ENCODE peak calls at places on chromosomes 13 and 19, in eight cellular contexts. B is left lung; I is hepatocyte; P is upper lobe of right lung; Z is iPS DF 6.9; F is CD4-positive, alpha-beta T cell; X is K562; W is CD4-positive, alpha-beta memory T cell. R is an unnamed sample.
A peak's percentile ranks its signal among the peaks of the same experiment; 100 is the strongest.

GRCh38 chr19:17346109-17346671 is 8.8 kb downstream of the GTPBP3 start:
- DNase-seq in B (peak; percentile 73), W (peak; percentile 71), F (peak; percentile 71), Z (no peak), X (peak; percentile 86), P (peak; percentile 87), I (peak; percentile 81), R (peak; percentile 53)

GRCh38 chr19:8069116-8069973 is 16.8 kb downstream of the CCL25 start:
- DNase-seq in F (no peak), X (peak; percentile 71), I (no peak), W (no peak), B (no peak), P (no peak), Z (peak; percentile 58), R (no peak)

GRCh38 chr19:3075605-3076431 is 13.5 kb upstream of the TLE5 start:
- DNase-seq in F (peak; percentile 74), P (peak; percentile 86), X (peak; percentile 79), I (peak; percentile 77), W (peak; percentile 76), B (peak; percentile 63), Z (no peak), R (no peak)

GRCh38 chr13:89846890-89847585 is 1500.4 kb upstream of the MIR17HG start:
- DNase-seq in X (no peak), F (no peak), Z (no peak), P (no peak), B (no peak), W (no peak), I (no peak), R (no peak)

GRCh38 chr13:95603887-95604533 is 40.5 kb downstream of the DZIP1 start:
- DNase-seq in Z (no peak), P (peak; percentile 70), B (no peak), X (no peak), I (peak; percentile 23), W (no peak), F (no peak), R (no peak)

GRCh38 chr19:5947435-5947834 is 30.5 kb downstream of the RANBP3 start:
- DNase-seq in X (no peak), Z (no peak), F (no peak), I (peak; percentile 48), P (peak; percentile 78), W (no peak), B (peak; percentile 82), R (no peak)

GRCh38 chr13:44259045-44260042 is 114.3 kb upstream of the SERP2 start:
- DNase-seq in F (peak; percentile 70), P (peak; percentile 74), X (peak; percentile 70), Z (no peak), I (peak; percentile 19), B (peak; percentile 68), W (peak; percentile 41), R (peak; percentile 70)

GRCh38 chr13:106612688-106613087 is 44.8 kb upstream of the ARGLU1 start:
- DNase-seq in P (peak; percentile 66), I (peak; percentile 75), W (no peak), X (no peak), B (no peak), F (no peak), Z (no peak), R (no peak)

GRCh38 chr13:110405597-110406450 is 98.7 kb downstream of the COL4A2 start:
- DNase-seq in P (no peak), W (no peak), I (no peak), B (no peak), X (no peak), Z (no peak), F (no peak), R (peak; percentile 99)

GRCh38 chr19:50658438-50659317 is 9.4 kb downstream of the C19orf81 start:
- DNase-seq in X (peak; percentile 97), W (no peak), F (peak; percentile 47), P (peak; percentile 93), I (peak; percentile 95), B (peak; percentile 52), Z (no peak), R (no peak)

GRCh38 chr19:50660083-50660366 is 10.8 kb downstream of the C19orf81 start:
- DNase-seq in P (no peak), B (no peak), Z (no peak), X (no peak), F (no peak), I (no peak), W (no peak), R (no peak)

GRCh38 chr19:50657222-50657669 is 8.0 kb downstream of the C19orf81 start:
- DNase-seq in I (no peak), F (no peak), B (no peak), W (no peak), P (no peak), Z (no peak), X (peak; percentile 50), R (no peak)

GRCh38 chr19:50659318-50660082 is 10.3 kb downstream of the C19orf81 start:
- DNase-seq in W (no peak), F (no peak), P (no peak), X (no peak), B (no peak), Z (no peak), I (no peak), R (no peak)

DNA sequence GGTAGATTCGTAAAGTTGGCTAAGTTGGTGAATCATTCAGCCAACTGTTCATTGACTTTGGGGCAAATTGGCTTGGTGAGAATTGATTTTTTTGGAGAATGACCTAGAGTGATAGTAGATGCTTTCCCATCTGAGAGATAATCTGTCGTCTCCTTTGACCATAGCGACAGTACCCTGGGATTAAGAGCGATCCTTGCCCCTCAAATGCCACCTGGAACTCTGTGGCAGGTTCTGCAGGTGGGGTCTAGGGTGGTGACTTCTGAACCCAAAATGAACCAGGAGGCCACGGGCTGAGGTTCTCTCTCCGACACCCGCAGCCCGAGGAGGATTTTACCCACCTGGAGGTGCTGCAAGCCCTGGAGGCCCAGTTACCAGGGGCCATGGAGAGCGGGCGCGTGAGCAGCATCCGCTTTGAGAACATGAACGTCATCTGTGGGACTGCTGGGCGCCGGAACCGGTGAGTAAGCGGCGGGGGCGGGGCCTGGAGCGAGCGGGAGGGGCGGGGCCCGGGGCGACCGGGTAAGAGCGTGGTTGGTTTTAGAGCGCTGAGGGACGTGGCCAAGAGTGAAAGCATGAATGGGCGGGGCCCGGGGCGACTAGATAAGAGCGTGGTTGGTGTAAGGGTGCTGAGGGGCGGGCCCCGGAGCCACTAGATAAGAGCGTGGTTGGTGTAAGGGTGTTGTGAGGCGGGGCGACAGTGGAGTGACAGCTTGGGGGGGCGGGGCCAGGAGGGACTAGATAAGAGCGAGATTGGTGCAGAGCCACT is 8.6 kb downstream of the C19orf81 start:
- DNase-seq in X (peak; percentile 100), B (peak; percentile 80), W (peak; percentile 41), Z (no peak), P (peak; percentile 97), I (peak; percentile 99), F (peak; percentile 71), R (peak; percentile 68)
- H3K27me3 ChIP-seq in X (no peaks in the 10 kb centered on the region), B (peaks cover 97% of the 10 kb centered on the region), W (peaks cover 13% of the 10 kb centered on the region), Z (no peaks in the 10 kb centered on the region), P (peaks cover 37% of the 10 kb centered on the region), I (no peaks in the 10 kb centered on the region), F (peaks cover 63% of the 10 kb centered on the region), R (peaks cover 27% of the 10 kb centered on the region)

GRCh38 chr13:114067886-114068722 is 64.3 kb downstream of the RASA3 start:
- DNase-seq in Z (no peak), P (peak; percentile 64), F (peak; percentile 19), B (peak; percentile 56), I (no peak), W (peak; percentile 47), X (no peak), R (no peak)
- H3K27ac ChIP-seq in Z (no peak overlapping the region), P (peak overlapping the region; percentile 74), F (peak overlapping the region; percentile 74), B (peak overlapping the region; percentile 91), I (no peak overlapping the region), W (peak overlapping the region; percentile 37), X (no peak overlapping the region), R (peak overlapping the region; percentile 75)

GRCh38 chr13:113083402-113084061 is 22.1 kb upstream of the F7 start:
- DNase-seq in P (peak; percentile 89), X (peak; percentile 26), B (peak; percentile 83), F (no peak), Z (no peak), I (no peak), W (no peak), R (no peak)

GRCh38 chr13:113086031-113086750 is 19.4 kb upstream of the F7 start:
- DNase-seq in P (peak; percentile 38), X (peak; percentile 29), F (no peak), W (no peak), Z (no peak), B (no peak), I (no peak), R (no peak)

GRCh38 chr13:113084094-113084942 is 21.3 kb upstream of the F7 start:
- DNase-seq in Z (no peak), X (no peak), I (no peak), W (no peak), B (no peak), P (peak; percentile 3), F (no peak), R (no peak)

GRCh38 chr13:113083022-113083373 is 22.6 kb upstream of the F7 start:
- DNase-seq in W (no peak), Z (no peak), X (no peak), B (no peak), P (no peak), F (no peak), I (no peak), R (no peak)

DNA sequence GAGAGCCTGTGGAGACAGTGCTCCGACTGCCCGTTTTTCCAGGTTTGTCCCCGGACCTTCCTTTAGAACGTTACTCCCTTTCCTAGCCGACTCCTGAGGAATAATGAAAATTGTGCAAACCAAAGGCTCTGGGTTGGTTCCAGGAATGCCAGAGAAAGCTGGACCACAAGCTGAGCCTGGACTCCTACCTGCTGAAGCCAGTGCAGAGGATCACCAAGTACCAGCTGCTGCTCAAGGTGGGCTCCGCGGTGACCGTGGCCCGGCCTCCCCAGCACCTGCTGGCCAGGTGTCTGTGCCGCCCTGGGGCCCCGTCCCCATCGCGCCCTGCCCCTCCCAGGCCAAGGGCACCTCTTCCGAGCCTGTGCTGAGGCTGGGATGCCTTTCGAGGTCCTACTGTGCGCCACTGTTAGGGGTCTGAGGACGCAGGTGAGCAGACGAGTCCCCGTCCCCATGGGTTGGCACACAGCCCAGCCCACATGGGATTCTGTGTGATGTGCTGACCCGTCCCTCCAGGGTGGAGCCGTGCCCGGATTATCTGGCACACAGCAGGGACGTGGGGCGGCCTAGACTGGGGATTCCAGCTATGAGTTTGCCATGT is 20.5 kb upstream of the F7 start:
- DNase-seq in P (peak; percentile 53), I (no peak), Z (no peak), X (no peak), F (no peak), W (no peak), B (no peak), R (no peak)
- H3K27me3 ChIP-seq in P (no peaks in the 10 kb centered on the region), I (no peaks in the 10 kb centered on the region), Z (no peaks in the 10 kb centered on the region), X (peaks cover 70% of the 10 kb centered on the region), F (no peaks in the 10 kb centered on the region), W (no peaks in the 10 kb centered on the region), B (no peaks in the 10 kb centered on the region), R (no peaks in the 10 kb centered on the region)

DNA sequence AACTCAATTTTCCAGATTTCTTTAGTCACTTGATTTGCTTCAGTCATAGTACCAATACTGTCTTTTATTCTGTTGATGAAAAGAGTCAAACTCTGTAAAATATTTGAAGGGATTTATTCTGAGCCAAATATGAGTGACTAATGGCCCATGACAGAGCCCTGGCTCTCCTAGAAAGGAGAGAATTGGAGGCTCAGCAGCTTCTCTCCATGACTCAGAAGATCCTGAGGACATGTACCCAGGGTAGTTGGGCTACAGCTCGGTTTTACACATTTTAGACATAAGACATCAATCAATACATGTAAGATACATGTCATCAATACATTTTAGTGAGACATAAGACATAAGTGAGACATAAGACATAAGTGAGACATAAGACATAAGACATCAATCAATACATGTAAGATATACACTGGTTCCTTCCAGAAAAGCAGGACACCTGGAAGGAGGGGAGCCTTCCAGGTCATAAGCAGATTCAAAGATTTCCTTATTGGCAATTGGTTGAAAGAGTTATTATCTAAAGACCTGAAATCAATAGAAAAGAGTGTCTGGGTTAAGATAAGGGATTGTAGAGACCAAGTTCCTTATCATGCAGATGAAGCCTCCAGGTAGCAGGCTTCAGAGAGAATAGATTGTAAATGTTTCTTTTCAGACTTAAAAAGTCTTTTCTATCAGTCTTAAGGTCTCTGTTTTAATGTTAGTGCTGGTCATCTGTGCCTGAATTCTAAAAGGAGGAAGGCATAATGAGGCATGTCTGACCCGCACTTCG is 179.8 kb upstream of the RFC3 start:
- DNase-seq in W (no peak), B (no peak), Z (no peak), I (no peak), X (no peak), P (no peak), F (no peak), R (no peak)
- H3K27ac ChIP-seq in W (no peak overlapping the region), B (no peak overlapping the region), Z (no peak overlapping the region), I (peak overlapping the region; percentile 39), X (no peak overlapping the region), P (no peak overlapping the region), F (no peak overlapping the region), R (no peak overlapping the region)

R was measured in SJSA1.